ENCODE peak calls at places on chromosomes 2 and 18, in four cellular contexts. B is kidney, T is NCI-H1436, L is renal cortical epithelial cell. W is an unnamed sample.

GRCh38 chr2:174595415-174595814 is 2.2 kb downstream of the WIPF1 start:
- DNase-seq in L (no peak), T (no peak), B (no peak), W (no peak)

GRCh38 chr2:178194600-178195389 is 483 bp downstream of the OSBPL6 start:
- DNase-seq in L (peak; percentile 31), T (no peak), B (peak; percentile 77), W (peak; percentile 82)

GRCh38 chr2:11940121-11940743 is 193.8 kb downstream of the LPIN1 start:
- DNase-seq in T (no peak), L (no peak), B (no peak), W (peak; percentile 21)

GRCh38 chr2:161943012-161943411 is 131.0 kb downstream of the DPP4 start:
- DNase-seq in T (no peak), L (no peak), B (no peak), W (no peak)

GRCh38 chr2:75570948-75571729 is 10.4 kb upstream of the EVA1A start:
- DNase-seq in T (no peak), B (no peak), L (peak; percentile 99), W (no peak)

GRCh38 chr2:238915596-238915995 is 67.7 kb downstream of the TWIST2 start:
- DNase-seq in B (peak; percentile 15), T (no peak), L (no peak), W (no peak)

GRCh38 chr18:77071711-77072292 is 60.8 kb downstream of the MBP start:
- DNase-seq in T (no peak), B (no peak), L (no peak), W (no peak)

GRCh38 chr2:30404354-30405265 is 42.4 kb upstream of the LCLAT1 start:
- DNase-seq in B (no peak), T (no peak), L (no peak), W (no peak)

GRCh38 chr18:77765468-77765867 is 515.8 kb downstream of the GALR1 start:
- DNase-seq in B (no peak), T (peak; percentile 76), L (no peak), W (peak; percentile 2)

GRCh38 chr2:38596229-38596628 is 6.5 kb downstream of the HNRNPLL start:
- DNase-seq in L (no peak), T (no peak), B (no peak), W (no peak)

GRCh38 chr2:219171231-219171651 is 1.4 kb upstream of the SLC23A3 start:
- DNase-seq in T (peak; percentile 22), B (peak; percentile 84), L (peak; percentile 92), W (peak; percentile 55)

GRCh38 chr2:103165836-103166235 is 404.0 kb downstream of the TMEM182 start:
- DNase-seq in T (no peak), B (no peak), L (no peak), W (no peak)

GRCh38 chr2:45006041-45006941 is 3.0 kb downstream of the SIX2 start:
- DNase-seq in T (no peak), B (no peak), L (no peak), W (no peak)

GRCh38 chr18:27887287-27887686 is 289.6 kb downstream of the CDH2 start:
- DNase-seq in T (no peak), B (no peak), L (peak; percentile 68), W (no peak)

GRCh38 chr2:86046985-86047384 is 58.7 kb downstream of the POLR1A start:
- DNase-seq in L (no peak), T (no peak), B (no peak), W (no peak)

GRCh38 chr2:225582355-225583116 is 183.0 kb downstream of the NYAP2 start:
- DNase-seq in L (no peak), T (no peak), B (peak; percentile 66), W (no peak)

GRCh38 chr18:604771-605170 is 8.0 kb downstream of the CLUL1 start:
- DNase-seq in B (no peak), L (no peak), T (no peak), W (no peak)

GRCh38 chr2:105081006-105081701 is 43.3 kb downstream of the MRPS9 start:
- DNase-seq in L (no peak), T (no peak), B (no peak), W (no peak)

GRCh38 chr2:45860136-45861106 is 208.9 kb downstream of the PRKCE start:
- DNase-seq in T (no peak), B (peak; percentile 85), L (peak; percentile 75), W (no peak)

GRCh38 chr2:229282758-229283546 is 11.9 kb upstream of the PID1 start:
- DNase-seq in T (no peak), L (peak; percentile 4), B (no peak), W (no peak)

GRCh38 chr2:164717000-164717597 is 95.8 kb upstream of the GRB14 start:
- DNase-seq in B (no peak), T (peak; percentile 13), L (no peak), W (peak; percentile 31)

GRCh38 chr2:145824384-145824783 is 1304.5 kb upstream of the ZEB2 start:
- DNase-seq in L (no peak), B (no peak), T (no peak), W (no peak)

GRCh38 chr2:165609672-165610071 is 140.2 kb downstream of the CSRNP3 start:
- DNase-seq in T (no peak), L (no peak), B (no peak), W (no peak)

GRCh38 chr2:223930002-223930976 is 14.8 kb downstream of the WDFY1 start:
- DNase-seq in L (peak; percentile 43), T (no peak), B (peak; percentile 88), W (no peak)

GRCh38 chr18:3998698-3999333 is 456.3 kb downstream of the DLGAP1 start:
- DNase-seq in L (peak; percentile 63), T (peak; percentile 19), B (no peak), W (peak; percentile 44)

GRCh38 chr2:55999790-56000189 is 76.2 kb upstream of the EFEMP1 start:
- DNase-seq in B (no peak), T (no peak), L (no peak), W (no peak)

GRCh38 chr2:23607925-23608324 is 222.9 kb downstream of the KLHL29 start:
- DNase-seq in T (no peak), B (no peak), L (no peak), W (no peak)

GRCh38 chr2:486381-486780 is 190.8 kb downstream of the TMEM18 start:
- DNase-seq in B (no peak), L (no peak), T (no peak), W (no peak)

GRCh38 chr2:10073706-10074105 is 6.5 kb downstream of the CYS1 start:
- DNase-seq in B (peak; percentile 47), T (no peak), L (no peak), W (no peak)

GRCh38 chr18:23626451-23627279 is 36.0 kb downstream of the ANKRD29 start:
- DNase-seq in L (no peak), B (no peak), T (no peak), W (no peak)

GRCh38 chr2:217685255-217685605 is 317.6 kb downstream of the TNS1 start:
- DNase-seq in L (peak; percentile 98), T (peak; percentile 12), B (no peak), W (no peak)

GRCh38 chr2:118202707-118203303 is 114.5 kb downstream of the INSIG2 start:
- DNase-seq in T (no peak), B (no peak), L (peak; percentile 29), W (peak; percentile 34)

GRCh38 chr2:101337877-101338276 is 29.4 kb upstream of the RNF149 start:
- DNase-seq in B (no peak), T (no peak), L (peak; percentile 54), W (no peak)

GRCh38 chr2:8310557-8311455 is 371.1 kb upstream of the ID2 start:
- DNase-seq in T (no peak), B (no peak), L (no peak), W (no peak)

GRCh38 chr2:11574176-11575046 is 40.6 kb downstream of the GREB1 start:
- DNase-seq in T (no peak), B (peak; percentile 56), L (no peak), W (no peak)

GRCh38 chr2:218039171-218039570 is 29.9 kb upstream of the RUFY4 start:
- DNase-seq in L (peak; percentile 90), B (no peak), T (no peak), W (no peak)

GRCh38 chr18:52277785-52278184 is 62.2 kb upstream of the DCC start:
- DNase-seq in T (no peak), B (no peak), L (no peak), W (no peak)